ENCODE peak calls at places on chromosomes 4 and X, in seven cellular contexts. P is endothelial cell, O is endodermal cell, Y is Caco-2, S is astrocyte, A is OCI-LY7, X is AG04449. R is an unnamed sample.

GRCh38 chr4:187268940-187269339 is 545.3 kb upstream of the FAT1 start:
- DNase-seq in A (no peak), X (no peak), P (no peak), Y (no peak), O (no peak), S (peak), R (peak)

GRCh38 chrX:113400193-113400704 is 559.6 kb upstream of the AMOT start:
- DNase-seq in O (peak), S (peak), Y (peak), X (no peak), P (no peak), A (no peak), R (no peak)

GRCh38 chr4:85457752-85458467 is 17.0 kb upstream of the ARHGAP24 start:
- DNase-seq in Y (no peak), O (no peak), S (no peak), P (no peak), X (no peak), A (no peak), R (no peak)

GRCh38 chr4:111773858-111774257 is 371.4 kb upstream of the FAM241A start:
- DNase-seq in X (no peak), O (no peak), Y (no peak), S (no peak), P (no peak), A (no peak), R (no peak)

GRCh38 chrX:30880058-30880457 is 9.0 kb downstream of the TAB3 start:
- DNase-seq in O (no peak), Y (no peak), A (no peak), S (no peak), P (no peak), X (no peak), R (no peak)

GRCh38 chr4:24809376-24809775 is 14.0 kb downstream of the SOD3 start:
- DNase-seq in O (peak), P (no peak), X (no peak), A (no peak), S (no peak), Y (no peak), R (no peak)

GRCh38 chr4:80035336-80035735 is 37.7 kb downstream of the ANTXR2 start:
- DNase-seq in S (no peak), O (no peak), P (peak), Y (no peak), A (no peak), X (no peak), R (no peak)

GRCh38 chr4:153560918-153561317 is 94.8 kb downstream of the TMEM131L start:
- DNase-seq in A (no peak), X (no peak), S (peak), Y (no peak), P (no peak), O (no peak), R (no peak)

GRCh38 chr4:71559957-71560541 is 221.2 kb downstream of the SLC4A4 start:
- DNase-seq in X (no peak), A (no peak), Y (no peak), S (peak), O (no peak), P (no peak), R (peak)

GRCh38 chr4:99390060-99390459 is 37.5 kb upstream of the ADH1C start:
- DNase-seq in S (peak), X (no peak), Y (no peak), P (no peak), O (no peak), A (no peak), R (no peak)

GRCh38 chr4:20203508-20203907 is 48.2 kb upstream of the SLIT2 start:
- DNase-seq in A (no peak), S (peak), O (no peak), Y (no peak), P (no peak), X (peak), R (peak)

GRCh38 chrX:94288972-94289371 is 615.0 kb downstream of the FAM133A start:
- DNase-seq in S (no peak), X (no peak), O (no peak), P (no peak), Y (no peak), A (no peak), R (no peak)

GRCh38 chrX:94288325-94288724 is 614.3 kb downstream of the FAM133A start:
- DNase-seq in X (no peak), Y (no peak), S (no peak), P (no peak), O (no peak), A (no peak), R (no peak)
- TF ChIP-seq CTCF in X (no peak), Y (no peak), S (no peak), P (no peak), O (peak), A (peak), R (no peak)

DNA sequence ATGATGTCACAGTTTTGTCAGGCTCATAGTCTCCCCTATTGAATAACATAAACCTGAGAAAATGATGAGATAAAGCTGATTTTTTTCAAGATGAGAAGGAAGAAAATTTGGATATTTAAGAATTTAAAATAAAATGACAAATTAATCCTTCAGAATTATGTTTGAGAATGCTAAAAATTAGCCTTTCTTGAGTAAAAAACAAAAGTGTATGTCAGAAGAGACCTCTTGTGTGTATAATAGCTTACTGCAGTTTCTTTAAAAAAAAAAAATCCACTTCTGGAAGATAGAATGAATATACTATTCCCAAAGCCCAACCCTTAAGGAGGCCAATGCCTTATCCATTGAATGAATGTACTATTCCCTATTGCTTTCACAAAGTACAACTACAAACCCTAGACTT is 281.7 kb downstream of the RAPGEF2 start:
- DNase-seq in Y (no peak), X (no peak), S (no peak), A (no peak), O (no peak), P (no peak), R (no peak)
- TF ChIP-seq CTCF in Y (peak), X (no peak), S (peak), A (no peak), O (peak), P (no peak), R (peak)

GRCh38 chr4:70426789-70427188 is 29.0 kb downstream of the OPRPN start:
- DNase-seq in X (no peak), A (no peak), P (no peak), Y (no peak), S (no peak), O (no peak), R (no peak)
- TF ChIP-seq CTCF in X (no peak), A (no peak), P (no peak), Y (no peak), S (no peak), O (no peak), R (no peak)

DNA sequence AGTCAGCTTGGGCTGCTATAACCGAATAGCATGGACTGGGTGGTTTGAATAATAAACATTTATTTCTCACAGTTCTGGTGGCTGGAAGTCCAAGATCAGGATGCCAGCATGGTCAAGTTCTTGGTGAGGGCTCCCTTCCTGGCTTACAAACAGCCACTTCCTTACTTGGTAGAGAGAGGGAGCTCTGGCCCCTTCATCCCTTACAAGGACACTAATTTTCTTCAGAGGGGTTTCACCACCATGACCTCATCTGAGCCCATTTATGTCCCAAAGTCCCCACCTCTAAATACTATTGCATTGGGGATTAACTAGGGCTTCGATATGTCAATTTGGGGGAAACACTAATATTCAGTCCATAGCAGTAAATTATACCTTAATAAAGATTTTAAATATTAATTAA is 61.8 kb downstream of the CLNK start:
- DNase-seq in P (peak), O (no peak), A (peak), X (no peak), S (no peak), Y (no peak), R (no peak)
- TF ChIP-seq CTCF in P (no peak), O (peak), A (peak), X (no peak), S (no peak), Y (no peak), R (peak)

R was measured in BJ.